ENCODE peak calls at places on chromosomes 6 and 20, in four cellular contexts. One of them, this sample, is unnamed.

GRCh38 chr6:135703621-135704020 is 147.9 kb upstream of the PDE7B start:
- DNase-seq in activated effector memory CD4-positive, alpha-beta T cell treated with anti-CD3 and anti-CD28 coated beads, Interleukin-2, amount 50 U/mL, for 16 hours: no peak
- DNase-seq in AG20443: peak; percentile 17
- DNase-seq in stimulated activated naive B cell treated with anti-CD40 and anti-IgM and Interleukin-4, amounts not matched to agents 10 μg/mL and 1 μg/mL and 100 μg/mL, for 72 hours: peak; percentile 17
- DNase-seq in this sample: no peak

GRCh38 chr6:5746392-5747140 is 260.2 kb downstream of the NRN1 start:
- DNase-seq in activated effector memory CD4-positive, alpha-beta T cell treated with anti-CD3 and anti-CD28 coated beads, Interleukin-2, amount 50 U/mL, for 16 hours: no peak
- DNase-seq in AG20443: peak; percentile 46
- DNase-seq in stimulated activated naive B cell treated with anti-CD40 and anti-IgM and Interleukin-4, amounts not matched to agents 10 μg/mL and 1 μg/mL and 100 μg/mL, for 72 hours: no peak
- DNase-seq in this sample: no peak

GRCh38 chr6:53992522-53992921 is 118.7 kb upstream of the MLIP start:
- DNase-seq in activated effector memory CD4-positive, alpha-beta T cell treated with anti-CD3 and anti-CD28 coated beads, Interleukin-2, amount 50 U/mL, for 16 hours: no peak
- DNase-seq in AG20443: no peak
- DNase-seq in stimulated activated naive B cell treated with anti-CD40 and anti-IgM and Interleukin-4, amounts not matched to agents 10 μg/mL and 1 μg/mL and 100 μg/mL, for 72 hours: no peak
- DNase-seq in this sample: no peak

GRCh38 chr6:134626131-134626530 is 308.2 kb upstream of the SGK1 start:
- DNase-seq in activated effector memory CD4-positive, alpha-beta T cell treated with anti-CD3 and anti-CD28 coated beads, Interleukin-2, amount 50 U/mL, for 16 hours: no peak
- DNase-seq in AG20443: peak; percentile 20
- DNase-seq in stimulated activated naive B cell treated with anti-CD40 and anti-IgM and Interleukin-4, amounts not matched to agents 10 μg/mL and 1 μg/mL and 100 μg/mL, for 72 hours: no peak
- DNase-seq in this sample: no peak

GRCh38 chr6:31559958-31560696 is 12.0 kb upstream of the LTA start:
- DNase-seq in activated effector memory CD4-positive, alpha-beta T cell treated with anti-CD3 and anti-CD28 coated beads, Interleukin-2, amount 50 U/mL, for 16 hours: peak; percentile 82
- DNase-seq in AG20443: peak; percentile 56
- DNase-seq in stimulated activated naive B cell treated with anti-CD40 and anti-IgM and Interleukin-4, amounts not matched to agents 10 μg/mL and 1 μg/mL and 100 μg/mL, for 72 hours: peak; percentile 78
- DNase-seq in this sample: peak; percentile 81

GRCh38 chr6:169277619-169278018 is 24.0 kb upstream of the THBS2 start:
- DNase-seq in activated effector memory CD4-positive, alpha-beta T cell treated with anti-CD3 and anti-CD28 coated beads, Interleukin-2, amount 50 U/mL, for 16 hours: no peak
- DNase-seq in AG20443: no peak
- DNase-seq in stimulated activated naive B cell treated with anti-CD40 and anti-IgM and Interleukin-4, amounts not matched to agents 10 μg/mL and 1 μg/mL and 100 μg/mL, for 72 hours: no peak
- DNase-seq in this sample: no peak

GRCh38 chr20:37914672-37915433 is 11.9 kb downstream of the VSTM2L start:
- DNase-seq in activated effector memory CD4-positive, alpha-beta T cell treated with anti-CD3 and anti-CD28 coated beads, Interleukin-2, amount 50 U/mL, for 16 hours: peak; percentile 64
- DNase-seq in AG20443: no peak
- DNase-seq in stimulated activated naive B cell treated with anti-CD40 and anti-IgM and Interleukin-4, amounts not matched to agents 10 μg/mL and 1 μg/mL and 100 μg/mL, for 72 hours: no peak
- DNase-seq in this sample: no peak

GRCh38 chr6:82555801-82556200 is 192.2 kb downstream of the TPBG start:
- DNase-seq in activated effector memory CD4-positive, alpha-beta T cell treated with anti-CD3 and anti-CD28 coated beads, Interleukin-2, amount 50 U/mL, for 16 hours: no peak
- DNase-seq in AG20443: no peak
- DNase-seq in stimulated activated naive B cell treated with anti-CD40 and anti-IgM and Interleukin-4, amounts not matched to agents 10 μg/mL and 1 μg/mL and 100 μg/mL, for 72 hours: no peak
- DNase-seq in this sample: peak; percentile 29

GRCh38 chr6:140627002-140627401 is 1252.6 kb upstream of the CITED2 start:
- DNase-seq in activated effector memory CD4-positive, alpha-beta T cell treated with anti-CD3 and anti-CD28 coated beads, Interleukin-2, amount 50 U/mL, for 16 hours: no peak
- DNase-seq in AG20443: no peak
- DNase-seq in stimulated activated naive B cell treated with anti-CD40 and anti-IgM and Interleukin-4, amounts not matched to agents 10 μg/mL and 1 μg/mL and 100 μg/mL, for 72 hours: no peak
- DNase-seq in this sample: no peak

GRCh38 chr20:4225778-4226177 is 210.4 kb upstream of the RNF24 start:
- DNase-seq in activated effector memory CD4-positive, alpha-beta T cell treated with anti-CD3 and anti-CD28 coated beads, Interleukin-2, amount 50 U/mL, for 16 hours: no peak
- DNase-seq in AG20443: peak; percentile 90
- DNase-seq in stimulated activated naive B cell treated with anti-CD40 and anti-IgM and Interleukin-4, amounts not matched to agents 10 μg/mL and 1 μg/mL and 100 μg/mL, for 72 hours: no peak
- DNase-seq in this sample: peak; percentile 92

GRCh38 chr20:37872161-37872560 is 30.8 kb upstream of the VSTM2L start:
- DNase-seq in activated effector memory CD4-positive, alpha-beta T cell treated with anti-CD3 and anti-CD28 coated beads, Interleukin-2, amount 50 U/mL, for 16 hours: no peak
- DNase-seq in AG20443: no peak
- DNase-seq in stimulated activated naive B cell treated with anti-CD40 and anti-IgM and Interleukin-4, amounts not matched to agents 10 μg/mL and 1 μg/mL and 100 μg/mL, for 72 hours: no peak
- DNase-seq in this sample: no peak

GRCh38 chr6:129849456-129849855 is 11.7 kb downstream of the TMEM244 start:
- DNase-seq in activated effector memory CD4-positive, alpha-beta T cell treated with anti-CD3 and anti-CD28 coated beads, Interleukin-2, amount 50 U/mL, for 16 hours: no peak
- DNase-seq in AG20443: no peak
- DNase-seq in stimulated activated naive B cell treated with anti-CD40 and anti-IgM and Interleukin-4, amounts not matched to agents 10 μg/mL and 1 μg/mL and 100 μg/mL, for 72 hours: no peak
- DNase-seq in this sample: peak; percentile 92

GRCh38 chr6:31007694-31008093 is 2.6 kb upstream of the MUC22 start:
- DNase-seq in activated effector memory CD4-positive, alpha-beta T cell treated with anti-CD3 and anti-CD28 coated beads, Interleukin-2, amount 50 U/mL, for 16 hours: no peak
- DNase-seq in AG20443: peak; percentile 63
- DNase-seq in stimulated activated naive B cell treated with anti-CD40 and anti-IgM and Interleukin-4, amounts not matched to agents 10 μg/mL and 1 μg/mL and 100 μg/mL, for 72 hours: no peak
- DNase-seq in this sample: peak; percentile 50

GRCh38 chr6:6680524-6680923 is 92.0 kb downstream of the LY86 start:
- DNase-seq in activated effector memory CD4-positive, alpha-beta T cell treated with anti-CD3 and anti-CD28 coated beads, Interleukin-2, amount 50 U/mL, for 16 hours: no peak
- DNase-seq in AG20443: no peak
- DNase-seq in stimulated activated naive B cell treated with anti-CD40 and anti-IgM and Interleukin-4, amounts not matched to agents 10 μg/mL and 1 μg/mL and 100 μg/mL, for 72 hours: no peak
- DNase-seq in this sample: no peak

GRCh38 chr20:63950701-63951397 is 5.4 kb downstream of the UCKL1 start:
- DNase-seq in activated effector memory CD4-positive, alpha-beta T cell treated with anti-CD3 and anti-CD28 coated beads, Interleukin-2, amount 50 U/mL, for 16 hours: no peak
- DNase-seq in AG20443: no peak
- DNase-seq in stimulated activated naive B cell treated with anti-CD40 and anti-IgM and Interleukin-4, amounts not matched to agents 10 μg/mL and 1 μg/mL and 100 μg/mL, for 72 hours: no peak
- DNase-seq in this sample: no peak

GRCh38 chr6:17709476-17709875 is 2.8 kb upstream of the NUP153 start:
- DNase-seq in activated effector memory CD4-positive, alpha-beta T cell treated with anti-CD3 and anti-CD28 coated beads, Interleukin-2, amount 50 U/mL, for 16 hours: no peak
- DNase-seq in AG20443: no peak
- DNase-seq in stimulated activated naive B cell treated with anti-CD40 and anti-IgM and Interleukin-4, amounts not matched to agents 10 μg/mL and 1 μg/mL and 100 μg/mL, for 72 hours: no peak
- DNase-seq in this sample: no peak

GRCh38 chr20:20360464-20360863 is 7.4 kb upstream of the INSM1 start:
- DNase-seq in activated effector memory CD4-positive, alpha-beta T cell treated with anti-CD3 and anti-CD28 coated beads, Interleukin-2, amount 50 U/mL, for 16 hours: no peak
- DNase-seq in AG20443: peak; percentile 85
- DNase-seq in stimulated activated naive B cell treated with anti-CD40 and anti-IgM and Interleukin-4, amounts not matched to agents 10 μg/mL and 1 μg/mL and 100 μg/mL, for 72 hours: no peak
- DNase-seq in this sample: peak; percentile 62